ENCODE peak calls at places on chromosomes 2 and 18, in five cellular contexts. O is D341Med, F is C1 segment of cervical spinal cord, C is KG1, D is GM12878. A is an unnamed sample.

GRCh38 chr2:74735544-74735943 is 81.5 kb downstream of the SEMA4F start:
- DNase-seq in O (peak), C (no peak), D (no peak), F (no peak), A (no peak)

GRCh38 chr2:234422895-234423505 is 73.9 kb downstream of the ARL4C start:
- DNase-seq in D (no peak), F (no peak), O (no peak), C (no peak), A (no peak)

GRCh38 chr2:8413589-8414135 is 268.2 kb upstream of the ID2 start:
- DNase-seq in D (no peak), F (no peak), C (no peak), O (no peak), A (no peak)

GRCh38 chr2:36492216-36492945 is 105.6 kb downstream of the FEZ2 start:
- DNase-seq in O (no peak), C (no peak), D (no peak), F (peak), A (no peak)

GRCh38 chr2:8309131-8309530 is 372.7 kb upstream of the ID2 start:
- DNase-seq in D (no peak), O (no peak), F (no peak), C (no peak), A (no peak)

GRCh38 chr2:191038741-191039140 is 24.8 kb upstream of the STAT1 start:
- DNase-seq in D (no peak), O (no peak), F (no peak), C (no peak), A (no peak)

GRCh38 chr2:199997296-199997695 is 41.9 kb downstream of the MAIP1 start:
- DNase-seq in D (no peak), F (no peak), O (no peak), C (no peak), A (no peak)

GRCh38 chr2:71935291-71935848 is 212.3 kb downstream of the CYP26B1 start:
- DNase-seq in F (no peak), C (no peak), D (no peak), O (peak), A (no peak)

GRCh38 chr2:6917071-6917760 is at the start of gene RNF144A:
- DNase-seq in C (peak), O (peak), D (no peak), F (peak), A (peak)

GRCh38 chr18:74412106-74412880 is 44.8 kb downstream of the DIPK1C start:
- DNase-seq in D (no peak), C (no peak), O (no peak), F (peak), A (no peak)

GRCh38 chr18:43279015-43279758 is 1.9 kb upstream of the SYT4 start:
- DNase-seq in O (peak), D (no peak), F (peak), C (no peak), A (no peak)

GRCh38 chr18:63897072-63897471 is 9.6 kb downstream of the SERPINB2 start:
- DNase-seq in F (no peak), C (no peak), D (no peak), O (no peak), A (no peak)

GRCh38 chr18:57026316-57026715 is 120.6 kb upstream of the BOD1L2 start:
- DNase-seq in D (no peak), C (no peak), F (no peak), O (no peak), A (no peak)

GRCh38 chr18:29979884-29980283 is 1062.7 kb downstream of the DSC3 start:
- DNase-seq in C (no peak), O (no peak), D (no peak), F (no peak), A (no peak)

GRCh38 chr2:146584316-146584715 is 1260.5 kb upstream of the ACVR2A start:
- DNase-seq in F (no peak), O (no peak), D (no peak), C (no peak), A (no peak)

GRCh38 chr2:217892560-217892959 is 110.2 kb downstream of the TNS1 start:
- DNase-seq in C (no peak), D (no peak), O (no peak), F (no peak), A (no peak)

GRCh38 chr2:174780191-174780590 is 15.9 kb upstream of the CHRNA1 start:
- DNase-seq in C (no peak), F (no peak), D (no peak), O (no peak), A (no peak)

A was measured in GM06990.